ENCODE peak calls at places on chromosome 15, in nine cellular contexts. W, P, N, I, S, X, F, G and A are unnamed samples.

GRCh38 chr15:67690936-67691335 is 134.4 kb upstream of the SKOR1 start:
- DNase-seq in W (no peak), P (no peak), N (no peak), I (peak), S (no peak), X (peak), F (no peak), G (no peak), A (peak)

GRCh38 chr15:50751394-50751793 is 14.1 kb downstream of the SPPL2A start:
- DNase-seq in W (no peak), P (no peak), N (no peak), I (no peak), S (no peak), X (no peak), F (no peak), G (no peak), A (no peak)

GRCh38 chr15:73564255-73564654 is 68.9 kb downstream of the NPTN start:
- DNase-seq in W (peak), P (no peak), N (no peak), I (peak), S (no peak), X (peak), F (no peak), G (no peak), A (no peak)

GRCh38 chr15:45199136-45199810 is 11.5 kb upstream of the SHF start:
- DNase-seq in W (peak), P (peak), N (no peak), I (peak), S (peak), X (peak), F (no peak), G (peak), A (no peak)

GRCh38 chr15:52790941-52791751 is 1.0 kb upstream of the ONECUT1 start:
- DNase-seq in W (peak), P (peak), N (no peak), I (no peak), S (no peak), X (no peak), F (no peak), G (no peak), A (no peak)

GRCh38 chr15:96276438-96277210 is 53.9 kb upstream of the NR2F2 start:
- DNase-seq in W (no peak), P (no peak), N (no peak), I (peak), S (no peak), X (peak), F (no peak), G (no peak), A (no peak)

GRCh38 chr15:85024509-85025336 is 43.1 kb downstream of the PDE8A start:
- DNase-seq in W (no peak), P (no peak), N (no peak), I (peak), S (no peak), X (peak), F (no peak), G (no peak), A (no peak)

GRCh38 chr15:69045810-69046209 is 31.3 kb downstream of the NOX5 start:
- DNase-seq in W (peak), P (peak), N (no peak), I (peak), S (no peak), X (no peak), F (no peak), G (no peak), A (no peak)

GRCh38 chr15:80777137-80777536 is 2.0 kb upstream of the CEMIP start:
- DNase-seq in W (no peak), P (no peak), N (no peak), I (peak), S (no peak), X (no peak), F (no peak), G (peak), A (no peak)

GRCh38 chr15:101295607-101296225 is 668 bp upstream of the SNRPA1 start:
- DNase-seq in W (no peak), P (no peak), N (no peak), I (peak), S (no peak), X (peak), F (no peak), G (no peak), A (no peak)

GRCh38 chr15:87648278-87648677 is 608.3 kb downstream of the NTRK3 start:
- DNase-seq in W (no peak), P (no peak), N (no peak), I (peak), S (no peak), X (no peak), F (no peak), G (no peak), A (no peak)

GRCh38 chr15:99537344-99537743 is 28.4 kb upstream of the MEF2A start:
- DNase-seq in W (no peak), P (no peak), N (no peak), I (peak), S (no peak), X (no peak), F (no peak), G (no peak), A (no peak)

GRCh38 chr15:88419830-88420229 is 47.4 kb downstream of the MRPL46 start:
- DNase-seq in W (no peak), P (no peak), N (no peak), I (peak), S (no peak), X (no peak), F (no peak), G (no peak), A (no peak)

GRCh38 chr15:95281470-95281869 is 1049.0 kb upstream of the NR2F2 start:
- DNase-seq in W (no peak), P (no peak), N (no peak), I (peak), S (no peak), X (no peak), F (no peak), G (no peak), A (no peak)

GRCh38 chr15:82020588-82020987 is 25.2 kb downstream of the MEX3B start:
- DNase-seq in W (peak), P (no peak), N (no peak), I (no peak), S (no peak), X (no peak), F (no peak), G (no peak), A (no peak)

GRCh38 chr15:69725957-69726356 is 273.3 kb downstream of the RPLP1 start:
- DNase-seq in W (no peak), P (no peak), N (no peak), I (no peak), S (no peak), X (no peak), F (no peak), G (no peak), A (no peak)

GRCh38 chr15:89090791-89091666 is 2.8 kb downstream of the ABHD2 start:
- DNase-seq in W (no peak), P (peak), N (no peak), I (peak), S (peak), X (peak), F (peak), G (peak), A (no peak)

GRCh38 chr15:88529021-88529630 is 17.4 kb downstream of the DET1 start:
- DNase-seq in W (no peak), P (no peak), N (no peak), I (no peak), S (no peak), X (no peak), F (no peak), G (no peak), A (no peak)

GRCh38 chr15:77771616-77772015 is 138.9 kb upstream of the LINGO1 start:
- DNase-seq in W (no peak), P (no peak), N (no peak), I (no peak), S (no peak), X (no peak), F (no peak), G (no peak), A (no peak)

GRCh38 chr15:45732544-45733130 is 97.8 kb downstream of the SQOR start:
- DNase-seq in W (peak), P (peak), N (no peak), I (no peak), S (no peak), X (no peak), F (no peak), G (no peak), A (no peak)

GRCh38 chr15:50865515-50866370 is 42.7 kb upstream of the AP4E1 start:
- DNase-seq in W (no peak), P (no peak), N (no peak), I (no peak), S (no peak), X (no peak), F (no peak), G (no peak), A (no peak)